ENCODE peak calls at places on chromosomes 2 and 18, in four cellular contexts. O is EH, P is RPMI7951, Q is A549. Z is an unnamed sample.

GRCh38 chr18:40249390-40250080 is 1705.5 kb upstream of the PIK3C3 start:
- DNase-seq in O (no peak), P (no peak), Q (no peak), Z (peak)

GRCh38 chr18:79769698-79770500 is 27.8 kb upstream of the KCNG2 start:
- DNase-seq in O (no peak), P (no peak), Q (no peak), Z (no peak)

GRCh38 chr2:79630060-79630459 is 117.2 kb downstream of the CTNNA2 start:
- DNase-seq in P (no peak), O (no peak), Q (peak), Z (no peak)

GRCh38 chr2:20429528-20429927 is 17.3 kb upstream of the RHOB start:
- DNase-seq in Q (no peak), P (peak), O (no peak), Z (no peak)

GRCh38 chr18:5770176-5770575 is 125.1 kb downstream of the TMEM200C start:
- DNase-seq in Q (no peak), P (no peak), O (no peak), Z (no peak)

GRCh38 chr2:176854878-176855277 is 357.7 kb upstream of the HNRNPA3 start:
- DNase-seq in P (no peak), Q (no peak), O (no peak), Z (no peak)

GRCh38 chr2:68807821-68808266 is 63.4 kb downstream of the BMP10 start:
- DNase-seq in O (peak), Q (no peak), P (peak), Z (no peak)

GRCh38 chr2:45918816-45919655 is 267.6 kb downstream of the PRKCE start:
- DNase-seq in P (no peak), O (no peak), Q (no peak), Z (peak)

GRCh38 chr2:61984682-61985081 is 79.2 kb downstream of the COMMD1 start:
- DNase-seq in O (no peak), Q (no peak), P (no peak), Z (no peak)

GRCh38 chr2:198928026-198928425 is 529.7 kb downstream of the SATB2 start:
- DNase-seq in Q (no peak), O (peak), P (peak), Z (no peak)